ENCODE peak calls at places on chromosomes 16 and 17, in six cellular contexts. K is DMS 273 treated with DMSO at 0.1 percent for 48 hours, C is cardiac septum, H is osteoblast, B is AG04450, S is BJ. P is an unnamed sample.

GRCh38 chr17:29740017-29740416 is 117.3 kb upstream of the CORO6 start:
- DNase-seq in B (no peak), S (no peak), K (no peak), C (no peak), H (no peak), P (no peak)

GRCh38 chr16:53084736-53085538 is 30.1 kb downstream of the CHD9 start:
- DNase-seq in H (no peak), B (no peak), C (no peak), K (no peak), S (no peak), P (no peak)

GRCh38 chr16:27749946-27750345 is 200.0 kb downstream of the KATNIP start:
- DNase-seq in S (no peak), K (no peak), H (peak; percentile 63), C (no peak), B (no peak), P (no peak)

GRCh38 chr16:71474864-71475263 is 12.8 kb upstream of the ZNF23 start:
- DNase-seq in K (no peak), B (peak; percentile 63), C (no peak), S (peak; percentile 71), H (peak; percentile 92), P (no peak)

GRCh38 chr16:30927789-30928378 is 4.5 kb downstream of the FBXL19 start:
- DNase-seq in C (no peak), H (peak; percentile 95), B (no peak), S (no peak), K (peak; percentile 36), P (peak; percentile 81)

GRCh38 chr16:47523342-47524006 is 62.3 kb downstream of the PHKB start:
- DNase-seq in S (no peak), C (no peak), H (no peak), K (no peak), B (no peak), P (no peak)

GRCh38 chr17:20159406-20160075 is 150.4 kb downstream of the SPECC1 start:
- DNase-seq in B (no peak), K (no peak), H (no peak), C (no peak), S (no peak), P (no peak)

GRCh38 chr17:78774956-78775571 is 7.0 kb downstream of the CYTH1 start:
- DNase-seq in H (no peak), B (no peak), K (no peak), C (no peak), S (no peak), P (no peak)

GRCh38 chr17:76625496-76625895 is 18.1 kb downstream of the ST6GALNAC1 start:
- DNase-seq in K (no peak), S (no peak), H (no peak), C (no peak), B (no peak), P (no peak)

GRCh38 chr17:43456661-43457361 is 27.0 kb upstream of the DHX8 start:
- DNase-seq in K (peak; percentile 53), S (no peak), H (peak; percentile 63), B (no peak), C (no peak), P (no peak)

GRCh38 chr17:4833941-4834501 is 881 bp downstream of the MINK1 start:
- DNase-seq in H (peak; percentile 81), C (no peak), S (no peak), B (peak; percentile 52), K (no peak), P (no peak)

GRCh38 chr17:60301644-60302043 is 90.3 kb downstream of the USP32 start:
- DNase-seq in S (no peak), H (no peak), K (no peak), B (no peak), C (no peak), P (no peak)

GRCh38 chr17:74619077-74619673 is 4.4 kb downstream of the CD300E start:
- DNase-seq in B (no peak), S (no peak), K (no peak), C (no peak), H (no peak), P (no peak)

GRCh38 chr16:56547120-56547948 is 17.5 kb upstream of the MT4 start:
- DNase-seq in H (no peak), B (peak; percentile 55), S (peak; percentile 30), K (no peak), C (no peak), P (peak; percentile 24)

P was measured in prostate gland.